ENCODE peak calls at places on chromosomes 11 and 22, in four cellular contexts. O, Q, X and L are unnamed samples.

GRCh38 chr22:23068096-23068831 is 2.1 kb upstream of the GNAZ start:
- DNase-seq in O (no peak), Q (no peak), X (no peak), L (no peak)

GRCh38 chr22:26210390-26210789 is 41.1 kb downstream of the SEZ6L start:
- DNase-seq in O (no peak), Q (no peak), X (no peak), L (no peak)

GRCh38 chr11:32297629-32298028 is 137.7 kb downstream of the WT1 start:
- DNase-seq in O (no peak), Q (peak), X (peak), L (peak)

GRCh38 chr11:111531687-111532364 is 8.7 kb upstream of the LAYN start:
- DNase-seq in O (no peak), Q (peak), X (peak), L (peak)

GRCh38 chr11:61904539-61905048 is 12.8 kb downstream of the RAB3IL1 start:
- DNase-seq in O (no peak), Q (no peak), X (no peak), L (no peak)

GRCh38 chr22:42582987-42583386 is 29.2 kb downstream of the SERHL2 start:
- DNase-seq in O (no peak), Q (no peak), X (no peak), L (no peak)

GRCh38 chr22:34897126-34897525 is 168.8 kb upstream of the ISX start:
- DNase-seq in O (no peak), Q (no peak), X (no peak), L (no peak)

GRCh38 chr11:102527701-102528100 is 2.8 kb downstream of the MMP7 start:
- DNase-seq in O (no peak), Q (no peak), X (no peak), L (peak)

GRCh38 chr11:110081462-110082233 is 11.5 kb upstream of the ZC3H12C start:
- DNase-seq in O (no peak), Q (no peak), X (no peak), L (peak)

GRCh38 chr11:65852508-65853248 is 5.3 kb downstream of the CFL1 start:
- DNase-seq in O (no peak), Q (no peak), X (no peak), L (no peak)

GRCh38 chr11:95230054-95231034 is 658 bp downstream of the SESN3 start:
- DNase-seq in O (no peak), Q (peak), X (no peak), L (peak)

GRCh38 chr11:91871791-91872190 is 352.8 kb upstream of the FAT3 start:
- DNase-seq in O (peak), Q (no peak), X (no peak), L (no peak)

GRCh38 chr11:72716788-72717435 is 35.3 kb downstream of the ARAP1 start:
- DNase-seq in O (no peak), Q (no peak), X (no peak), L (no peak)

GRCh38 chr11:14645985-14646900 is 2.6 kb downstream of the PDE3B start:
- DNase-seq in O (no peak), Q (peak), X (no peak), L (no peak)

GRCh38 chr22:41021039-41021654 is 70.0 kb downstream of the RBX1 start:
- DNase-seq in O (no peak), Q (peak), X (no peak), L (peak)

GRCh38 chr11:122275513-122275912 is 159.5 kb upstream of the BLID start:
- DNase-seq in O (no peak), Q (no peak), X (no peak), L (peak)
- TF ChIP-seq EZH2 in O (no peak), Q (no peak), X (no peak), L (no peak)

GRCh38 chr11:16610213-16610737 is 128.2 kb upstream of the C11orf58 start:
- DNase-seq in O (no peak), Q (no peak), X (no peak), L (no peak)

GRCh38 chr11:16610738-16611388 is 127.6 kb upstream of the C11orf58 start:
- DNase-seq in O (no peak), Q (no peak), X (no peak), L (no peak)

GRCh38 chr11:16612234-16612571 is 126.2 kb upstream of the C11orf58 start:
- DNase-seq in O (no peak), Q (no peak), X (no peak), L (no peak)

GRCh38 chr11:16612801-16613400 is 125.5 kb upstream of the C11orf58 start:
- DNase-seq in O (no peak), Q (no peak), X (no peak), L (peak)

GRCh38 chr11:16611395-16612233 is 126.8 kb upstream of the C11orf58 start:
- DNase-seq in O (no peak), Q (no peak), X (no peak), L (no peak)
- TF ChIP-seq EZH2 in O (no peak), Q (no peak), X (no peak), L (peak)

DNA sequence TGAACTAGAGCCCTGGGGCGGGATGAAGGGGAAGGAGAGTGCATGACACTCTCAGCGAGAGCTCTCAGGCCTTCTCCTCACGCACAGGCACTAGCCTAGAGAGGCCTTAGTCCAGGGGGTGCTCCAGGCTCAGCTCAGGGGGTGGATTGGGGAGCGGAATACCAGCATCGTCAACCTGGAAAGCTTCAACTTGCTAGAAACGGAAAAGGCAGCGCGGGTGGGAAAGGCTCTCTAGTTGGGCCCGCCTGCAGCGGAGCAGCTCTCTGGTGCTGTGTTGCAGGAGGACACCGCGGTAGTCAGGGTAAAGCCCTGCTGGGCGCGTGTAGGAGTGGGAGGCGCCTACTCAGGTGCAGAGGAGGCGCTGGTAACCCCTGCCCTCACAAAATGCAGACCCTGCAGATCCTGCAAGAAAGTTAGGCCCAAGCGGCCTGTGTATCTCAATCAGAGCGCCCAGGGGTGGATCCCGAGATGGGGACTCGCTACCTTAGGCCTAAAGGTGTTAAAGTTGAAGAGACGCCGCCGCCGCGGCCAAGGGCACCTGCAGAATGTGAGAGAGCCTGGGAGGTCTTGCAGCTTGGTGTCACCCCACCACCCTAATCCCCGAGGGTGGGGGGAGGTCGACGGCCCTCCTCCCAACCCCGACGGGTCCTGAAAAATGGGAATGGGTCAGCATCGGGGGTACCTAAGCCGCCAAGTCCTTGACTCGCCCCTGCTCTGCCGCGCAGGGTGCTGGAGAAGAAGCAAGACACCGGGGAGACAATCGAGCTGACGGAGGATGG is 2.8 kb downstream of the SLC17A6 start:
- DNase-seq in O (no peak), Q (no peak), X (no peak), L (no peak)
- TF ChIP-seq EZH2 in O (no peak), Q (no peak), X (no peak), L (no peak)

GRCh38 chr11:9002920-9003572 is 755 bp downstream of the NRIP3 start:
- DNase-seq in O (no peak), Q (no peak), X (no peak), L (peak)
- TF ChIP-seq EZH2 in O (no peak), Q (no peak), X (no peak), L (no peak)

GRCh38 chr11:76245720-76246119 is 39.4 kb upstream of the WNT11 start:
- DNase-seq in O (no peak), Q (no peak), X (no peak), L (no peak)
- TF ChIP-seq EZH2 in O (no peak), Q (no peak), X (no peak), L (no peak)

DNA sequence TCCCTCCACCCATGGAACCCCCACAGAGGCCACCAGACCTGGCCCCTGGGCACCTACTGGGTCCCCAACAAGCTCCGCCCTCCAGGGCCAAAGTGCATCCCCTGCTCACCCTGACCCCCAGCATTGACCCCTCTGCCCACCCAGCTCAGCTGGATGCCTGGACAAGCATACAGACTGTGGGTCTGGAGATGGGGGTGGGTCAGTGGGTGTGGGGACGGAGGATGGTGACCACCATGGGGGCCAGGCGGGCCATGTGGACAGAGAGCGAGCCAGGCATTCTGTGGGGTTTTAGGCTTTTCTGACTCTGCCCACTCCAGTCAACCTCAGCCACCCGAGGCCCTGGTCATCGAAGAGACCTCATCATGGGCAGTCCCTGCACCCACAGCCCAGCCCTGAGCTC is 183.7 kb downstream of the BRD1 start:
- DNase-seq in O (no peak), Q (no peak), X (no peak), L (no peak)
- TF ChIP-seq EZH2 in O (no peak), Q (no peak), X (no peak), L (no peak)

DNA sequence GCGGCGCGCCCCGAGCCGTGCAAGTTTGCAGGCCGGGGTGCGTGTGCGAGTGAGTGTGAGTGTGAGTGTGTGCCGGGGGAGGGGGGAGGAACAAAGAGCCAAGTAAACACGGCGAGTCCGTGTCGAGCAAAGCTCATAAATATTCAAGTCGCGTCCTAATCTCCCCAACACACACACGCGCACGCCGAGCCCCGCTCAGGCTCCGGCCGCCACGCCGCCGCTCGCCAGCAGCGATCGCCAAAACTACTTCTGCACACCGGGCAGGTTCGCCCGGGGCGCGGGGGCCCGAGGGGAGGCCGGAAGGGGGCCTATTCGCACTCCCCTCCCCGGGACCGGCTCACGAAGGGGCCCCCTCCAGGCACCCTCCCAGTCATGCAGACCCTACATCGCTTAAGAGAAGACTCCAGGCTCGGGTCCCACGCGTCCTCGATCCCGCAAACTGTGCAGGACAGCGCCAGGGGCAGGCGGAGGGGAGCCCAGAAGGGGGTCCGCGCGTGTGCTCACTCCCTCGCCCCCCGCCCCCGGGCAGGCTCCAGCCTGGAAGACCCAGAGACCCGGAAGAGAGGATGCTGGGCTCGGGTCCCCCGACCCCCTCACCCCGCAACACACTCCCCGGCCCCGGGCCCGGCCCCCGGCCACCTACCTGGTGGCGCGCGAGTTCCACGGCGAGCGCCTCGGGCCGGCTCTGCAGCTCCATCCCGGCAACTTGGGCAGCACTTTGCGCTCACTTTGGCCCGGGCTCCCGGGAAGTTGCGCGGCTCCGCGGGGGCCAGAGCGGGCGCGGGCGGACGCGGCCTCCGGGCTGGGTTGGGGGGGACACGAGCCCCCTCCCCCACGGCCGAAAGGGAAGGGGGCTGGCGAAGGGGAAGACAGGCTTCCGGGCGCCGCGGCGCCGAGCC is 703 bp downstream of the PHF21B start:
- DNase-seq in O (no peak), Q (no peak), X (no peak), L (peak)
- TF ChIP-seq EZH2 in O (peak), Q (no peak), X (no peak), L (peak)

DNA sequence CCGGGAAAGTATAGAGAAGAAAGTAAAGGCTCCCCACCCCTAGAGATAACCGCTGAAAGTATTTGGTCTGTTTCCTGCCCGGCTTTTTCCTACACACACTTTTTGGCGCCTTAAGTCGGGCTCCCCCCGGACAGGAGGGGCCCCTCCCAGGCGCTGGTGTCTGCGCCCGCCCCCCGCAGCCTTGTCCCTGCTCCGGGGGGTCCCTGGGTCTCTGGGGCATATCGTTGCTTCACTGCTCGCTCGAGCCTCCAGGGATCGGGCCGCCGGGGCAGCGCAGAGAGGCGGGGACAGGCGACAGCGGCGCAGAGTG is 928 bp upstream of the CRACR2B start:
- DNase-seq in O (no peak), Q (no peak), X (no peak), L (no peak)
- TF ChIP-seq EZH2 in O (no peak), Q (no peak), X (no peak), L (no peak)

GRCh38 chr22:19756288-19757128 is 4.1 kb upstream of the TBX1 start:
- DNase-seq in O (no peak), Q (peak), X (peak), L (peak)
- TF ChIP-seq EZH2 in O (no peak), Q (no peak), X (no peak), L (no peak)